ENCODE peak calls at places on chromosomes 11 and 22, in four cellular contexts. F is putamen, S is NCI-H774, I is SW 1271. P is an unnamed sample.

GRCh38 chr22:24459911-24460310 is 32.5 kb downstream of the ADORA2A start:
- DNase-seq in I (no peak), F (no peak), S (no peak), P (no peak)

GRCh38 chr11:128040603-128041002 is 546.8 kb downstream of the ETS1 start:
- DNase-seq in F (no peak), S (no peak), I (no peak), P (no peak)

GRCh38 chr22:37566903-37567798 is 6.9 kb downstream of the CDC42EP1 start:
- DNase-seq in I (peak), S (peak), F (no peak), P (peak)

GRCh38 chr11:111206472-111206871 is 39.1 kb upstream of the POU2AF2 start:
- DNase-seq in S (no peak), I (peak), F (no peak), P (no peak)

GRCh38 chr11:63901660-63902059 is 15.3 kb downstream of the RCOR2 start:
- DNase-seq in F (no peak), S (no peak), I (no peak), P (no peak)

GRCh38 chr11:12556155-12556554 is 118.1 kb upstream of the TEAD1 start:
- DNase-seq in I (no peak), S (no peak), F (no peak), P (no peak)

GRCh38 chr11:104061851-104062521 is 25.5 kb downstream of the DDI1 start:
- DNase-seq in I (no peak), F (no peak), S (no peak), P (no peak)

GRCh38 chr11:64241175-64241429 is 207 bp downstream of the FKBP2 start:
- DNase-seq in F (no peak), I (no peak), S (no peak), P (no peak)

GRCh38 chr11:121040614-121041002 is 16.7 kb downstream of the TBCEL start:
- DNase-seq in F (no peak), S (no peak), I (no peak), P (no peak)

GRCh38 chr11:117584056-117584830 is 212.8 kb downstream of the DSCAML1 start:
- DNase-seq in I (no peak), S (no peak), F (no peak), P (no peak)

GRCh38 chr11:442611-443081 is 835 bp upstream of the ANO9 start:
- DNase-seq in I (no peak), F (no peak), S (no peak), P (no peak)

GRCh38 chr22:46142548-46143490 is 7.5 kb upstream of the PPARA start:
- DNase-seq in S (no peak), I (no peak), F (no peak), P (no peak)

GRCh38 chr11:62370743-62371440 is 33.6 kb downstream of the ASRGL1 start:
- DNase-seq in I (no peak), S (no peak), F (no peak), P (no peak)

GRCh38 chr22:49614966-49615965 is 212.4 kb downstream of the BRD1 start:
- DNase-seq in F (no peak), I (no peak), S (no peak), P (no peak)

GRCh38 chr22:42473484-42474193 is 41.4 kb upstream of the NFAM1 start:
- DNase-seq in I (peak), F (peak), S (peak), P (peak)

GRCh38 chr11:19848219-19848618 is 135.6 kb downstream of the NAV2 start:
- DNase-seq in F (no peak), I (no peak), S (no peak), P (no peak)

GRCh38 chr11:67648140-67648795 is 2.3 kb downstream of the ACY3 start:
- DNase-seq in I (peak), F (no peak), S (no peak), P (no peak)

GRCh38 chr22:49321477-49322055 is 506.1 kb downstream of the BRD1 start:
- DNase-seq in F (no peak), S (no peak), I (no peak), P (no peak)

GRCh38 chr22:48574776-48575566 is 1252.7 kb downstream of the BRD1 start:
- DNase-seq in F (peak), I (no peak), S (no peak), P (peak)

GRCh38 chr11:129423426-129423825 is 47.8 kb downstream of the BARX2 start:
- DNase-seq in F (no peak), I (no peak), S (no peak), P (no peak)

GRCh38 chr11:72238040-72238450 is 5.9 kb downstream of the PHOX2A start:
- DNase-seq in I (peak), F (no peak), S (peak), P (peak)

GRCh38 chr11:11250470-11250869 is 102.6 kb downstream of the CSNK2A3 start:
- DNase-seq in S (no peak), F (no peak), I (no peak), P (no peak)

GRCh38 chr11:35163209-35163608 is 24.2 kb downstream of the CD44 start:
- DNase-seq in S (no peak), I (peak), F (no peak), P (no peak)

GRCh38 chr11:2451916-2452694 is 7.3 kb downstream of the KCNQ1 start:
- DNase-seq in I (no peak), F (no peak), S (no peak), P (no peak)

GRCh38 chr11:115672999-115673411 is 168.8 kb upstream of the CADM1 start:
- DNase-seq in I (no peak), F (no peak), S (no peak), P (peak)

GRCh38 chr11:133123371-133123770 is 408.9 kb downstream of the OPCML start:
- DNase-seq in I (no peak), S (no peak), F (no peak), P (no peak)

GRCh38 chr22:49768961-49769690 is 58.5 kb downstream of the BRD1 start:
- DNase-seq in F (peak), S (no peak), I (no peak), P (no peak)

GRCh38 chr22:17836977-17837742 is 62.9 kb upstream of the BID start:
- DNase-seq in I (no peak), F (no peak), S (no peak), P (peak)

GRCh38 chr22:48867891-48868290 is 959.8 kb downstream of the BRD1 start:
- DNase-seq in F (no peak), I (no peak), S (no peak), P (no peak)

GRCh38 chr11:10026514-10026913 is 267.5 kb downstream of the SBF2 start:
- DNase-seq in I (no peak), S (no peak), F (no peak), P (no peak)

GRCh38 chr11:516400-516799 is 9.4 kb upstream of the RNH1 start:
- DNase-seq in F (no peak), I (no peak), S (no peak), P (no peak)

GRCh38 chr22:50526849-50527801 is 1.7 kb upstream of the SCO2 start:
- DNase-seq in I (peak), S (no peak), F (no peak), P (no peak)

GRCh38 chr22:30781271-30781875 is 86.7 kb downstream of the OSBP2 start:
- DNase-seq in I (no peak), S (no peak), F (no peak), P (no peak)